ENCODE peak calls at places on chromosomes 12 and 14, in ten cellular contexts. N is cardiac muscle cell; L is A549; V is lower lobe of right lung; K is CD4-positive, alpha-beta T cell; A is IMR-90; R is psoas muscle; W is K562; U is astrocyte; B is left ventricle myocardium inferior. G is an unnamed sample. For H3K9me3, the result is how much of the 10 kb centered on the place peaks cover.

GRCh38 chr12:9649532-9649940 is 20.0 kb upstream of the CLEC2D start:
- DNase-seq in U (no peak), W (no peak), N (peak), V (no peak), K (peak), R (no peak), A (no peak), L (no peak), B (no peak), G (peak)

GRCh38 chr12:69039881-69040280 is 106.9 kb upstream of the CPM start:
- DNase-seq in B (no peak), N (no peak), V (no peak), K (no peak), A (no peak), W (no peak), L (no peak), R (no peak), U (no peak), G (no peak)

GRCh38 chr14:35704793-35705493 is 104.2 kb downstream of the RALGAPA1 start:
- DNase-seq in U (no peak), V (no peak), R (no peak), K (no peak), N (no peak), B (no peak), A (no peak), L (no peak), W (no peak), G (no peak)

GRCh38 chr12:13347241-13348043 is 150.9 kb downstream of the EMP1 start:
- DNase-seq in A (peak), R (peak), L (peak), K (no peak), N (no peak), U (peak), V (no peak), B (no peak), W (no peak), G (no peak)

GRCh38 chr12:15956413-15957185 is 45.5 kb downstream of the DERA start:
- DNase-seq in W (no peak), B (no peak), V (no peak), L (no peak), N (no peak), U (peak), A (no peak), K (no peak), R (no peak), G (no peak)

GRCh38 chr12:42705863-42706262 is 116.3 kb upstream of the PRICKLE1 start:
- DNase-seq in A (peak), K (no peak), L (no peak), B (peak), V (peak), N (no peak), W (no peak), U (peak), R (peak), G (peak)

GRCh38 chr12:29739279-29739991 is 44.3 kb downstream of the TMTC1 start:
- DNase-seq in R (no peak), V (no peak), U (peak), A (peak), L (no peak), K (no peak), W (no peak), N (no peak), B (no peak), G (no peak)

GRCh38 chr12:24975425-24975824 is 26.5 kb upstream of the BCAT1 start:
- DNase-seq in R (no peak), L (no peak), V (no peak), N (peak), B (no peak), U (peak), A (no peak), W (no peak), K (no peak), G (no peak)

GRCh38 chr12:52634266-52635056 is 16.1 kb upstream of the KRT73 start:
- DNase-seq in U (no peak), K (no peak), B (peak), V (no peak), W (no peak), R (peak), A (no peak), N (no peak), L (no peak), G (peak)

GRCh38 chr12:75816892-75817291 is 214.7 kb downstream of the PHLDA1 start:
- DNase-seq in N (no peak), A (peak), V (no peak), U (peak), L (peak), K (no peak), B (no peak), W (no peak), R (no peak), G (no peak)
- TF ChIP-seq CTCF in N (no peak), A (peak), V (no peak), U (no peak), L (peak), K (no peak), B (peak), W (no peak), R (no peak), G (no peak)

GRCh38 chr14:100283984-100284881 is 22.0 kb downstream of the SLC25A29 start:
- DNase-seq in K (no peak), W (no peak), U (no peak), N (no peak), L (no peak), V (no peak), A (no peak), B (no peak), R (no peak), G (no peak)
- H3K27ac ChIP-seq in K (no peak), W (peak), U (no peak), N (no peak), L (peak), V (peak), A (no peak), B (peak), R (peak), G (no peak)

GRCh38 chr14:104403421-104404220 is 175.9 kb upstream of the C14orf180 start:
- DNase-seq in U (no peak), A (no peak), K (no peak), L (no peak), V (no peak), N (no peak), B (no peak), W (no peak), R (no peak), G (no peak)
- H3K9me3 ChIP-seq in U (under half), A (under half), K (under half), L (under half), V (under half), N (under half), B (under half), W (under half), R (under half), G (under half)

GRCh38 chr12:94027561-94027960 is 120.8 kb upstream of the PLXNC1 start:
- DNase-seq in K (no peak), U (no peak), N (no peak), R (no peak), B (no peak), W (no peak), L (no peak), V (no peak), A (no peak), G (no peak)

GRCh38 chr12:94023879-94024278 is 124.5 kb upstream of the PLXNC1 start:
- DNase-seq in V (no peak), W (no peak), N (no peak), U (no peak), B (no peak), A (no peak), R (no peak), K (no peak), L (no peak), G (no peak)

GRCh38 chr12:94032368-94032767 is 116.0 kb upstream of the PLXNC1 start:
- DNase-seq in A (no peak), L (no peak), B (no peak), K (no peak), R (no peak), N (no peak), V (no peak), W (no peak), U (no peak), G (no peak)

GRCh38 chr12:94025730-94026129 is 122.6 kb upstream of the PLXNC1 start:
- DNase-seq in B (no peak), K (no peak), U (no peak), L (no peak), A (no peak), W (no peak), V (no peak), R (no peak), N (no peak), G (peak)

GRCh38 chr12:94026566-94026965 is 121.8 kb upstream of the PLXNC1 start:
- DNase-seq in R (no peak), L (no peak), N (no peak), U (no peak), K (no peak), B (no peak), V (no peak), W (no peak), A (no peak), G (no peak)
- TF ChIP-seq CTCF in R (no peak), L (no peak), N (no peak), U (no peak), K (no peak), B (no peak), V (no peak), W (no peak), A (no peak), G (no peak)

GRCh38 chr12:108634225-108634795 is 616 bp upstream of the SELPLG start:
- DNase-seq in L (no peak), B (no peak), A (no peak), V (peak), U (no peak), K (peak), W (peak), R (no peak), N (no peak), G (no peak)

GRCh38 chr12:108633081-108633533 is 587 bp downstream of the SELPLG start:
- DNase-seq in V (no peak), K (no peak), U (no peak), W (no peak), L (no peak), B (no peak), R (no peak), N (no peak), A (no peak), G (no peak)

GRCh38 chr12:108635997-108636808 is 2.5 kb upstream of the SELPLG start:
- DNase-seq in W (no peak), V (no peak), K (no peak), U (no peak), B (no peak), N (no peak), L (no peak), R (no peak), A (no peak), G (no peak)

GRCh38 chr12:108635201-108635996 is 1.7 kb upstream of the SELPLG start:
- DNase-seq in B (no peak), R (no peak), V (no peak), A (peak), K (peak), W (no peak), L (no peak), U (no peak), N (peak), G (no peak)

DNA sequence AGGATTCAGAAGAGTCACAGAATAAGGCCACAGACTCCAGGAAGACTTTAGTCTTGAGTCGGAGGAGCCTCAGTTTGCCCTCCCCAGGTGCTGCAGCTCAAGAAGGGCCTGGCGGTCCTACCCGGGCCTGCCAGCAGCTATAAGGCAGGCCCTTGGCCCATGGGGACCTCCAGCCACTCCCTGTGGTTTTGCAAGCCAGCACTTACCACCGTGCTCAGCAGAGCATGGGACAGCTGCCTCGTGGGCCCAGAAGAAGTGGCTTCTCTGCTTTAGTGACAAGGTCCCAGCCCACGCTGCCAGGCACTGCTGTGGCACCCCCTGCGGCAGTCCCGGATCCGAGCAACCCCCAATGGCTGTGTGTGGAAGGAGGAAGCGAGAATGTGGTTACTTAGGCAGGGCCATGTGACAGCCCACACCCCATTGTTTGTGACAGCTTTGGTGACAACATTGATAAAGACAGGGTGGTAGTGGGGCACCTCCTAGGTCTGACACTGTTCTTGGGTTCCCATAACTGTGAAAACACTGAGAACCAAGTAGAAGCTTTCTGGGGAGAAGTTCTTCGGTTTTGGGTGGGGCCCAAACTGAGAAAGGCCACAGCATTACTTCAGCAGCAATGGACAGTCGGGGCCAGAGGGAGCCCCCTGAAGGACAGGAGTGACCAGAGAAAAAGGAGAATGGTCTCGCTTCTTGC is at the start of gene SELPLG:
- DNase-seq in U (no peak), K (peak), N (no peak), V (peak), B (peak), R (peak), W (no peak), L (no peak), A (no peak), G (peak)
- H3K27ac ChIP-seq in U (no peak), K (peak), N (peak), V (peak), B (peak), R (peak), W (peak), L (peak), A (no peak), G (no peak)

DNA sequence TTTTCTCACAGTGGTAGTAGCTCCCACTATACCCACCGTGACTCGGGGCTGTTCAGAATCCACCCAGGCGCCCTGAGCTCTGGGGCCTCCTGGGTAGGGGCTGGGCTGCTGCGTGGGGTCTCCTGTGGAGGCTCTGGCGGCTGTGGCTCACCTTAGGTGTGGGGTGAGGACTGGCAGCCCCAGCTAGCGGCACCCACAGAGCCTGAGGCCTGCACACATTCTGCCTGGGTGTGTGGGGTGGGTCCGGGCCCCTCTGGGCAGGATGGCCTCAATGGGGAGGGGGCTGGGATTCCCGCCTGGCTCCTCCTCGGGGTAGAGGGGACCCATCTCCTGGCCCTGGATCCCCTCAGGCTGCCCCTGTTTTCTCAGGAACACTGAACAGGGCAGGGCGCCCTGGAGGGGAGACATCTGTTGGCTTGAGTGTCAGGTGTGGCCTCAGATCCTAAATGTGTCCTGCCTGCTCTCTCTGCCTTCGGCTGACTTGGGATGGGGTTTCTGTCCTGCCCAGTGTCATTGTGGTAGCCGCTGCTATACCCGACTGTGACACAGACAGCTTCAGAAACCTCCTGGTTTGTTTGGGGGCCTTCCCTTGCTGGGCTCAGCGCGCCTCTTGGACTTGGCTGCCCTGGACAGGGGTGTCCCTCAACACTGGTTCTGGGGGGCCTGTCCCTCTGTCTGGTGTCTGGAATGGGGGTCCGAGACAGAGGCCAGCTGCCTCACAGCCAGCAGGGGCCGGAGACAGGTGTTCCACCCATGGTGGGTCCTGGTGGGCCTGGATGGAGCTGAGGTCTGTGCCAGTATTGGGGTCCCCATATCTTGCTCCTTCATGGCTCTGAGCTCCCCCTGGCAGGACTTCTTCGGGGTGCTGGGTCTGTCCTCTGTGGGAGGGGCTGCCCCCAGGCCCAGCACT is 354.9 kb downstream of the TMEM121 start:
- DNase-seq in N (no peak), W (no peak), K (no peak), R (peak), A (no peak), B (peak), U (no peak), V (peak), L (no peak), G (no peak)
- H3K9me3 ChIP-seq in N (under half), W (under half), K (under half), R (under half), A (half or more), B (under half), U (under half), V (under half), L (under half), G (under half)

DNA sequence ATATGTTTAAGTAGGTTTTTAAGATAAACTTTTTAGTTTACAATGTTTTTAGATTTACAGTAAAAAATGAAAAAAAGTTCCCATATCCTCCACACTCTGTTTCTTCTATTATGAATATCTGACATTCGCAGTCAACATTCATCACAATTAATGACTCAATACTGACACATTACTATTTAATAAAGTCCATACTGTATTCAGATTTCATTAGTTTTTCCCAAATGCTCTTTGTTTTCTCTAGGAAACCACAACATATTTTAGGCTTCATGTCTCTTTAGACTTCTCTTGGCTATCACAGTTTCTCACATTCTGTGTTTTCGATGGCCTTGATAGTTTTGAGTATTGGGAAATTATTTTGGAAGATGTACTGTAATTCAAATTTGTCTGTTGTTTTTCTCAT is 399.8 kb downstream of the SLC6A15 start:
- DNase-seq in L (no peak), N (no peak), A (no peak), K (no peak), R (no peak), W (no peak), V (no peak), U (no peak), B (no peak), G (no peak)
- TF ChIP-seq CTCF in L (no peak), N (no peak), A (no peak), K (no peak), R (no peak), W (no peak), V (no peak), U (no peak), B (no peak), G (no peak)

GRCh38 chr12:79378496-79378895 is 312.3 kb downstream of the PAWR start:
- DNase-seq in W (no peak), K (no peak), L (no peak), B (no peak), R (no peak), V (no peak), A (peak), U (peak), N (no peak), G (no peak)

GRCh38 chr12:79380402-79380801 is 310.4 kb downstream of the PAWR start:
- DNase-seq in L (no peak), A (no peak), W (no peak), B (no peak), K (no peak), U (no peak), V (no peak), N (no peak), R (no peak), G (no peak)

GRCh38 chr12:79384551-79384950 is 306.2 kb downstream of the PAWR start:
- DNase-seq in A (no peak), B (no peak), U (no peak), V (no peak), K (no peak), N (no peak), R (no peak), L (no peak), W (no peak), G (no peak)

GRCh38 chr12:79381246-79382208 is 309.2 kb downstream of the PAWR start:
- DNase-seq in N (no peak), K (no peak), R (no peak), V (no peak), A (no peak), L (no peak), B (no peak), W (no peak), U (no peak), G (no peak)
- H3K27ac ChIP-seq in N (no peak), K (no peak), R (no peak), V (no peak), A (no peak), L (no peak), B (no peak), W (no peak), U (no peak), G (no peak)